ENCODE peak calls at places on chromosomes 1 and 21, in six cellular contexts. K is spleen, Y is GM12865, V is dorsolateral prefrontal cortex, T is lung, P is tibial nerve. L is an unnamed sample.

GRCh38 chr21:41500931-41501381 is 7.0 kb downstream of the TMPRSS2 start:
- DNase-seq in K (no peak), Y (no peak), V (no peak), T (no peak), P (no peak), L (peak)

GRCh38 chr1:228008391-228009115 is 1.8 kb downstream of the WNT3A start:
- DNase-seq in K (peak), Y (no peak), V (peak), T (peak), P (no peak), L (no peak)

GRCh38 chr1:180580237-180580636 is 21.5 kb downstream of the OVAAL start:
- DNase-seq in K (no peak), Y (peak), V (no peak), T (no peak), P (no peak), L (no peak)

GRCh38 chr21:44763451-44764318 is 37.9 kb downstream of the UBE2G2 start:
- DNase-seq in K (peak), Y (no peak), V (no peak), T (no peak), P (no peak), L (no peak)

GRCh38 chr1:27403065-27403726 is 10.8 kb downstream of the GPR3 start:
- DNase-seq in K (peak), Y (no peak), V (no peak), T (peak), P (peak), L (no peak)

GRCh38 chr1:245225267-245225666 is 70.5 kb downstream of the KIF26B start:
- DNase-seq in K (no peak), Y (no peak), V (no peak), T (no peak), P (no peak), L (no peak)

GRCh38 chr1:223248787-223249175 is 105.7 kb upstream of the TLR5 start:
- DNase-seq in K (no peak), Y (no peak), V (no peak), T (no peak), P (no peak), L (no peak)

GRCh38 chr1:183986941-183987340 is 50.6 kb downstream of the COLGALT2 start:
- DNase-seq in K (no peak), Y (no peak), V (no peak), T (no peak), P (no peak), L (no peak)

GRCh38 chr1:109944541-109944940 is 33.9 kb downstream of the CSF1 start:
- DNase-seq in K (no peak), Y (no peak), V (no peak), T (no peak), P (no peak), L (no peak)

GRCh38 chr1:232988572-232989040 is 38.2 kb downstream of the NTPCR start:
- DNase-seq in K (no peak), Y (no peak), V (no peak), T (no peak), P (no peak), L (no peak)

GRCh38 chr1:54715493-54716298 is at the start of gene TTC4:
- DNase-seq in K (peak), Y (peak), V (peak), T (peak), P (peak), L (peak)

GRCh38 chr1:21651214-21652042 is 17.7 kb downstream of the RAP1GAP start:
- DNase-seq in K (peak), Y (no peak), V (peak), T (no peak), P (no peak), L (no peak)

GRCh38 chr1:201748331-201748730 is 80.6 kb upstream of the IPO9 start:
- DNase-seq in K (no peak), Y (no peak), V (no peak), T (no peak), P (no peak), L (no peak)

GRCh38 chr1:10911274-10912166 is 100.9 kb upstream of the TARDBP start:
- DNase-seq in K (peak), Y (no peak), V (no peak), T (no peak), P (no peak), L (no peak)

GRCh38 chr1:43442756-43443155 is 11.0 kb downstream of the HYI start:
- DNase-seq in K (peak), Y (no peak), V (peak), T (no peak), P (no peak), L (no peak)

GRCh38 chr1:184387871-184388670 is 1.2 kb downstream of the C1orf21 start:
- DNase-seq in K (peak), Y (peak), V (peak), T (peak), P (peak), L (no peak)

GRCh38 chr1:34994878-34995277 is 9.7 kb upstream of the TMEM35B start:
- DNase-seq in K (no peak), Y (no peak), V (no peak), T (no peak), P (no peak), L (no peak)

GRCh38 chr1:212285685-212286436 is 651 bp downstream of the PPP2R5A start:
- DNase-seq in K (peak), Y (peak), V (peak), T (peak), P (peak), L (peak)

GRCh38 chr1:85490270-85490669 is 25.3 kb upstream of the DDAH1 start:
- DNase-seq in K (no peak), Y (no peak), V (no peak), T (no peak), P (no peak), L (no peak)

GRCh38 chr1:85494074-85494956 is 29.4 kb upstream of the DDAH1 start:
- DNase-seq in K (no peak), Y (peak), V (no peak), T (no peak), P (no peak), L (peak)

GRCh38 chr1:85496881-85497582 is 32.1 kb upstream of the DDAH1 start:
- DNase-seq in K (no peak), Y (no peak), V (no peak), T (no peak), P (no peak), L (no peak)

GRCh38 chr1:85495556-85495955 is 30.6 kb upstream of the DDAH1 start:
- DNase-seq in K (no peak), Y (no peak), V (no peak), T (peak), P (no peak), L (no peak)

DNA sequence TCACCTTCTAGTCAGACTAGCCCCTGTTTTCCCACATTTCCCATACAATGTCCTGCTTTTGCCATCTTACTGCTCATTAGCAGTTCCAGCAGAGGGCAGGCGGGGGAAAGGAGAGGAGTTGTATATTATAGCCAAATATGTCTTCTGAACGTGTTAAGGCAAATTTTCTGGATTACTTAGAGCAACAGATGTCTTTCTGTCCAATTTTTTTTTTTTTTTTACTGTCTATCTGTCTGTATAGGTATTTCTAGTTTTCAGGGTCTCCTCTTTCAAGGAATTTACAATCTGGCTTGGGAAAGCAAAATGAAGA is 30.0 kb upstream of the DDAH1 start:
- DNase-seq in K (no peak), Y (no peak), V (no peak), T (no peak), P (peak), L (peak)
- TF ChIP-seq CTCF in K (no peak), Y (no peak), V (no peak), T (no peak), P (no peak), L (no peak)

DNA sequence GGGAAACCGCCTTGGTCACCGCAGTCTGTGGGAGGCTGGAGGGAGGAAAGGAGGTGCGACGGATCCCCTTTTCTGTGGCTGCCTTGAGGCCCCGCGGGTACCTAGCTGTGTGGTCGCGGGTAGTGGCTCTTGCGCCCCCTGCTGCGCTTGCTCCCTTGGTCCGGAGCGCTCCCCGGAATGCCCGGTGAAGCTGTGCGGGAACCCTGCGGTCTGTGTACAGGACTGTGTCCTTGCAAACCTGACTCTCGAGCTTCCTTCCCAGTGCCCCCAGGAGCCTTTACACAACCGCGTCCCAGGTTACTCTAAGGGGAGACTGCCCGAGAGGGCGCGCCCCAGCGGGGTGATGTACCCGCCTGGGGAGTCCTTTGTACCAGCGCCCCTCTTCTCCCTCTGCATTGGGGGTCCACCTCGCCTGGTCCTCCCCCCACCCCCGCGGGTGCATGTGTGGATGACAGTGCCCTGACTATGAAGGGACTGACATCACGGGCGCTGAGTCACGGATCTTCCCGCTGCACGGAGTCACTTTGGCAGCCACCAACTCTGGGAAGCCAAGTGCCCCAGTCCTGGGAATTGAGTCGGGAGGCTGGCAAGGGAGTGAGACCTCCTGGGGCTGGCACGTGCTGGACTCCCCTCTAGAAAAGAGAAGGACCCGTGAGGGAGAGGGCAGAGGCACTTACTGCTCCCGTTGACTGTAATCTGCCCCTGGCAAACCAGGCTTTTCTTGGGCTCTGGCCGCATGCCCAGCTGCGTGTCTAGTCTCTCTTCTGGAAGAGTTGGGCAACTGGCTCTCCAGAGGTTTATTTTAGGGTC is 824 bp downstream of the IL6R start:
- DNase-seq in K (peak), Y (peak), V (peak), T (peak), P (peak), L (peak)
- TF ChIP-seq CTCF in K (peak), Y (peak), V (peak), T (peak), P (peak), L (no peak)

GRCh38 chr1:66758247-66758755 is 6.0 kb downstream of the DYNLT5 start:
- DNase-seq in K (no peak), Y (peak), V (no peak), T (no peak), P (no peak), L (no peak)

GRCh38 chr1:66760506-66760905 is 8.2 kb downstream of the DYNLT5 start:
- DNase-seq in K (no peak), Y (no peak), V (no peak), T (no peak), P (no peak), L (no peak)

GRCh38 chr1:66764994-66765578 is 12.8 kb downstream of the DYNLT5 start:
- DNase-seq in K (no peak), Y (peak), V (no peak), T (no peak), P (peak), L (peak)

GRCh38 chr1:66757740-66758139 is 5.5 kb downstream of the DYNLT5 start:
- DNase-seq in K (no peak), Y (no peak), V (no peak), T (no peak), P (no peak), L (no peak)

DNA sequence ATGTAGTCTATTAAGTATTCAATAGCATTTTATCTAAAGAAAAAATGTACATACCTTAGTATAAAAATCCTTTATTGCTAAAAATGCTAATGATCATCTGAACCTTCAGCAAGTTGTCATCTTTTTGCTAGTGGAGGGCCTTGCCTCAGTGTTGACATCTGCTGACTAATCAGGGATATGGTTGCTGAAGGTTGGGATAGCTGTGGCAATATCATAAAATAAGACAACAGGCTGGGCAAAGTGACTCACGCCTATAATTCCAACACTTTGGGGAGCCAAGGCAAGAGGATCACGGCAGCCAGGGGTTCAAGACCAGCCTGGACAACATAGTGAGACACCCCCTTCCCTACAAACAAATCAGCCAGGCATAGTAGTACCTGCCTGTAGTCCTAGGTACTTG is 9.0 kb downstream of the DYNLT5 start:
- DNase-seq in K (no peak), Y (no peak), V (no peak), T (no peak), P (no peak), L (no peak)
- TF ChIP-seq CTCF in K (no peak), Y (no peak), V (no peak), T (no peak), P (no peak), L (no peak)

GRCh38 chr21:33350676-33351075 is 25.9 kb downstream of the IFNAR1 start:
- DNase-seq in K (no peak), Y (no peak), V (no peak), T (no peak), P (no peak), L (no peak)

GRCh38 chr21:33345751-33346238 is 21.0 kb downstream of the IFNAR1 start:
- DNase-seq in K (no peak), Y (no peak), V (no peak), T (no peak), P (no peak), L (no peak)

DNA sequence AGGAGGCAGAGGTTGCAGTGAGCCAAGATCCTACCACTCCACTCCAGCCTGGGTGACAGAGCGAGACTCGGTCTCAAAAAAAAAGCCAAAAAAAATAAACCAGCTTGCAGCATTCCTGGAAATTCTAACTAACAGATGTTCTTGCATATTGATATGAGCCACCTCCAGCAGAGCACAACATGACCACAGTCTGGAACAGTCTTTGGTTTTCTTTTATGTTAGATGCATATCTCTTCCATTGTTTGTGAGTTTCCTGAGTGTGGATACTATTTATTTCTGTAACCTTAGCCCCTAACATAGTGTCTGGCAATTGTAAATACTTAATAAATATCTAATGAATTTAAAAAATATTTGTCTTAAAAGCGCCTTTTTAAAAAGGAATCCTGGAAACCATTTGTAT is 24.0 kb downstream of the IFNAR1 start:
- DNase-seq in K (no peak), Y (no peak), V (no peak), T (no peak), P (no peak), L (no peak)
- TF ChIP-seq CTCF in K (no peak), Y (no peak), V (no peak), T (no peak), P (no peak), L (no peak)

GRCh38 chr1:163071381-163072255 is 2.5 kb downstream of the RGS4 start:
- DNase-seq in K (no peak), Y (peak), V (peak), T (peak), P (peak), L (peak)
- TF ChIP-seq CTCF in K (peak), Y (peak), V (peak), T (peak), P (peak), L (peak)

GRCh38 chr1:32068891-32069590 is 3.7 kb upstream of the TMEM39B start:
- DNase-seq in K (peak), Y (no peak), V (no peak), T (no peak), P (no peak), L (no peak)

GRCh38 chr1:32073387-32074229 is 869 bp downstream of the TMEM39B start:
- DNase-seq in K (peak), Y (no peak), V (no peak), T (no peak), P (no peak), L (no peak)

GRCh38 chr1:32074841-32075240 is 2.1 kb downstream of the TMEM39B start:
- DNase-seq in K (peak), Y (no peak), V (no peak), T (no peak), P (no peak), L (no peak)

GRCh38 chr1:32071758-32072621 is 749 bp upstream of the TMEM39B start:
- DNase-seq in K (no peak), Y (no peak), V (no peak), T (no peak), P (no peak), L (no peak)

DNA sequence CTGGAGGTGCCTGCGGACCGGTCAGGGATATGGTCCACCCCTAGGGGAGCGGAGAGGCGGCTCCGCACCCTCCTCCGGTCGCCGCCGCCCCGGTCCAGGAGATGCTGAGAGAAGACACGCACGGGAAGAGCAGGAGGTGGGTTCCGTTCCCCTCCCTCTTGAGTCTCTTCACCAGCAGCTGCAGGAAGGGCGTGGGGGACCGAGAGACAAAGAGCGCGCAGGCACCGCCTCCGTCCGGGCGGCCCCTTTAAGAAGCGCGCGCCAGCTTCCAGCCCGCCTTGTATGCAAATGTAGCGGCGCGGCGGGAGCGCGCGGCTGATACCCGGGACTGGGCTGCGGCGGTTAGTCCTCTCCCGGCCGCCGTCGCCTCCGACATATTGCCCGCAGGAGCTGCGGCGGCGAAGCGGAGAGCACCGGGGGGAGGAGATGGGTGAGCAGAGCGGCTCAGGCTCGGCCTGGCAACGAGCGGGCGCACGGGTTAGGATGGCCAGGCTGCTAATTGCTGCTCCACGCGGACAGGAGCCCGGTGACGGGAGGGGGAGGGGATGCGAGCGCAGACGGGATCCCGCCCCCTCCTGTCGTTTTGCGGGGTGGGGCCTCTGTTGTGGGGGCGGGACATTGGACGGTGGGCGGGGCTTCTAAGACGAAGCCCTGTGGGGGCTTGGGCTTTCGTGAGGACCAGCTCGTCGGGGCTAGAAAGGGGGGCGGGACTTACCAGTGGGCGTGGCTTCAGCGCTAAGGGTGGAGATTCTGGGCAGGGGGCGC is at the start of gene TMEM39B:
- DNase-seq in K (peak), Y (peak), V (peak), T (peak), P (peak), L (peak)
- TF ChIP-seq CTCF in K (no peak), Y (no peak), V (no peak), T (no peak), P (no peak), L (peak)

GRCh38 chr21:27761623-27762022 is 794.7 kb upstream of the ADAMTS5 start:
- DNase-seq in K (no peak), Y (no peak), V (no peak), T (no peak), P (no peak), L (peak)

GRCh38 chr21:27759820-27760219 is 792.9 kb upstream of the ADAMTS5 start:
- DNase-seq in K (no peak), Y (no peak), V (no peak), T (no peak), P (no peak), L (no peak)

GRCh38 chr21:27756191-27756590 is 789.3 kb upstream of the ADAMTS5 start:
- DNase-seq in K (no peak), Y (no peak), V (no peak), T (no peak), P (no peak), L (no peak)

GRCh38 chr21:27764056-27764455 is 797.2 kb upstream of the ADAMTS5 start:
- DNase-seq in K (no peak), Y (no peak), V (no peak), T (no peak), P (no peak), L (no peak)

DNA sequence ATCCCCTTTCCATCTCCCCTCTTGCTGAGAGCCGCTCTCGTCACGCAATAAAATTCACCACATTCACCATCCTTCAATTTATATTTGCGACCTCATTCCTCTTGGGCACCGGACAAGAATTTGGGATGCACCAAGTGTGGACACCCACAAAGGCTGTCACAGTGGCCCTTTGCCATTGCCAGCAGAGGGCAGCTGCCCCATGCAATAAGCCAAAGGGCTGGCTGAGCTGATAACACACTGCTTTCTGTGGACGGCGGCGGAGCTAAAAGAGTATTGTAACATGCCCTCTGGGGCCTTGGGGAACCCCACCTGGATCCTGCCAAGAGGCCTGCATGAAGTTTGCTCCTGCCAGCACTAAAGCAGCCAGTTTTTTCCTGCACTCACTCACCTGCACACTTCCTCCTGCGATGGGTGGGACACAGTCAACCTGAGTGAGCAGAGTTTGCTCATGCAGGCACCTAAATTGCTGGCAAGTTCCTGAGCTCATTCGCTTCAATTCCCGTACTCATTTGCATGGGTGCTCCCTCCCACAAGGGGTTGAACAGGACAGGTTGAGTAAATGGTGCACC is 792.3 kb upstream of the ADAMTS5 start:
- DNase-seq in K (no peak), Y (peak), V (no peak), T (peak), P (no peak), L (peak)
- TF ChIP-seq CTCF in K (no peak), Y (peak), V (peak), T (no peak), P (no peak), L (peak)

L was measured in Caco-2.